ENCODE peak calls at places on chromosomes 4 and X, in five cellular contexts. E, U, R, M and T are unnamed samples.

GRCh38 chr4:105808459-105809041 is 86.7 kb upstream of the NPNT start:
- DNase-seq in E (no peak), U (no peak), R (peak; percentile 23), M (no peak), T (no peak)

GRCh38 chr4:77126844-77127614 is 30.0 kb upstream of the CCNG2 start:
- DNase-seq in E (no peak), U (no peak), R (no peak), M (no peak), T (no peak)

GRCh38 chr4:2728806-2729532 is 27.2 kb downstream of the TNIP2 start:
- DNase-seq in E (no peak), U (no peak), R (no peak), M (no peak), T (no peak)

GRCh38 chr4:12724520-12724919 is 759.6 kb downstream of the RAB28 start:
- DNase-seq in E (no peak), U (peak; percentile 3), R (no peak), M (no peak), T (no peak)

GRCh38 chr4:20288047-20288650 is 36.4 kb downstream of the SLIT2 start:
- DNase-seq in E (no peak), U (no peak), R (no peak), M (no peak), T (no peak)

GRCh38 chrX:7252013-7252610 is 104.2 kb upstream of the PUDP start:
- DNase-seq in E (no peak), U (no peak), R (no peak), M (no peak), T (no peak)

GRCh38 chr4:91089194-91089593 is 962.0 kb downstream of the CCSER1 start:
- DNase-seq in E (no peak), U (no peak), R (no peak), M (no peak), T (no peak)

GRCh38 chr4:1462009-1462767 is 55.9 kb upstream of the NKX1-1 start:
- DNase-seq in E (no peak), U (no peak), R (no peak), M (no peak), T (no peak)

GRCh38 chrX:115392871-115393270 is 103.4 kb downstream of the LUZP4 start:
- DNase-seq in E (no peak), U (no peak), R (no peak), M (no peak), T (no peak)

GRCh38 chr4:46927201-46927600 is 18.2 kb upstream of the COX7B2 start:
- DNase-seq in E (no peak), U (no peak), R (no peak), M (no peak), T (no peak)

GRCh38 chrX:74535211-74535621 is 79.2 kb downstream of the RLIM start:
- DNase-seq in E (peak; percentile 23), U (peak; percentile 16), R (peak; percentile 48), M (no peak), T (no peak)

GRCh38 chr4:122783301-122784215 is 43.1 kb upstream of the FGF2 start:
- DNase-seq in E (peak; percentile 30), U (peak; percentile 37), R (peak; percentile 29), M (no peak), T (peak; percentile 54)

GRCh38 chr4:177726111-177726510 is 283.9 kb upstream of the AGA start:
- DNase-seq in E (no peak), U (peak; percentile 1), R (no peak), M (no peak), T (no peak)

GRCh38 chr4:10879411-10880110 is 195.0 kb upstream of the CLNK start:
- DNase-seq in E (no peak), U (no peak), R (no peak), M (no peak), T (no peak)

GRCh38 chr4:15920723-15921591 is 17.6 kb downstream of the FGFBP1 start:
- DNase-seq in E (peak; percentile 32), U (no peak), R (peak; percentile 90), M (no peak), T (peak; percentile 30)

GRCh38 chrX:73562458-73562857 is 539 bp upstream of the CHIC1 start:
- DNase-seq in E (no peak), U (no peak), R (no peak), M (no peak), T (no peak)

GRCh38 chr4:36269116-36269515 is 12.3 kb upstream of the DTHD1 start:
- DNase-seq in E (no peak), U (no peak), R (no peak), M (no peak), T (no peak)

GRCh38 chrX:38376747-38377146 is 24.3 kb downstream of the OTC start:
- DNase-seq in E (no peak), U (no peak), R (no peak), M (no peak), T (no peak)

GRCh38 chr4:186726440-186727148 is 2.9 kb upstream of the FAT1 start:
- DNase-seq in E (peak; percentile 45), U (peak; percentile 63), R (peak; percentile 36), M (no peak), T (peak; percentile 41)

GRCh38 chr4:130563185-130563890 is 1467.4 kb downstream of the C4orf33 start:
- DNase-seq in E (no peak), U (peak; percentile 8), R (peak; percentile 29), M (no peak), T (peak; percentile 21)

GRCh38 chr4:40656221-40656863 is 26.7 kb upstream of the RBM47 start:
- DNase-seq in E (no peak), U (no peak), R (no peak), M (no peak), T (no peak)

GRCh38 chr4:190020790-190021717 is 6.0 kb downstream of the FRG2 start:
- DNase-seq in E (no peak), U (peak; percentile 24), R (peak; percentile 52), M (no peak), T (no peak)

GRCh38 chr4:113434247-113434587 is 327.3 kb downstream of the CAMK2D start:
- DNase-seq in E (no peak), U (peak; percentile 10), R (no peak), M (no peak), T (no peak)

GRCh38 chrX:39619182-39620009 is 478.4 kb downstream of the BCOR start:
- DNase-seq in E (peak; percentile 31), U (no peak), R (no peak), M (no peak), T (no peak)

GRCh38 chr4:8238061-8238511 is 31.5 kb upstream of the HTRA3 start:
- DNase-seq in E (no peak), U (no peak), R (no peak), M (peak; percentile 64), T (no peak)

GRCh38 chr4:138645289-138645688 is 370.3 kb upstream of the NOCT start:
- DNase-seq in E (no peak), U (no peak), R (no peak), M (no peak), T (no peak)

GRCh38 chrX:28854637-28855036 is 267.4 kb downstream of the IL1RAPL1 start:
- DNase-seq in E (no peak), U (no peak), R (no peak), M (no peak), T (no peak)

DNA sequence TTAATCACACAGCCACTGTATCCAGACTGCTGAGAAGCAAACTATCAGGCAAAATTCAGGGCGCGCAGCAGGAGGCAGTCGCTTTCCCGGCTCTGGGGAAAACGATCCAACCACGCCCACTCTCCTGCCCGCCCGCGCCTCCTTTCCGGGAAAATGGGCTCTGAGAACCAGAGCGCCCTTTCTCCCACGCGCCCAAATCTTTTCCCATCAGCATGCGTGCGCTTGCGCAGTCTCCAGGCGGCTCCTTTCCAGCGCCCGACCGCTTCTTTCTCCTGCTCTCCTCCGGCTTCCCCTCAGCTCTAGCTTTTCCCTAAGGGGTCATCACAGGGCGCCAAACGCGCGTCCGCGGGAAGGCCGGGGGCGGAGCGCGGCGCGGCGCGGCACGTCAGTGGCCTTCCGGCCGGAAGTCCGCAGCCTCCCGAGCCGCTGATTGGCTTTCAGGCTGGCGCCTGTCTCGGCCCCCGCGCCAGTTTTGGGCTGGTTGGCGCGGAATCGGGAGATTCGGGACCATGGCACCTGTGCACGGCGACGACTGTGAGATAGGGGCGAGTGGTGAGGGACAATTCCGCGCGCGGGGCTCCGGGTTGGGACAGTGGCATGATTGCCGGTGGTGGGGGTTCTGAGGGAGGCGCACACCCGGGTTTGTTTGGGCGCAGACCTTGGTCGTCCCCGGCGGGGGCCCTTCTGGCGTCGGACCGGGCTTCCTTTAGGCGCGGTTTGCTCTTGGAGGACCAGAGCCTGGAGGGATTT is at the start of gene POLA1:
- DNase-seq in E (peak; percentile 94), U (peak; percentile 92), R (peak; percentile 94), M (peak; percentile 70), T (peak; percentile 36)
- TF ChIP-seq POLR2A in E (no peak), U (peak; percentile 60), R (no peak), M (no peak), T (peak; percentile 14)

DNA sequence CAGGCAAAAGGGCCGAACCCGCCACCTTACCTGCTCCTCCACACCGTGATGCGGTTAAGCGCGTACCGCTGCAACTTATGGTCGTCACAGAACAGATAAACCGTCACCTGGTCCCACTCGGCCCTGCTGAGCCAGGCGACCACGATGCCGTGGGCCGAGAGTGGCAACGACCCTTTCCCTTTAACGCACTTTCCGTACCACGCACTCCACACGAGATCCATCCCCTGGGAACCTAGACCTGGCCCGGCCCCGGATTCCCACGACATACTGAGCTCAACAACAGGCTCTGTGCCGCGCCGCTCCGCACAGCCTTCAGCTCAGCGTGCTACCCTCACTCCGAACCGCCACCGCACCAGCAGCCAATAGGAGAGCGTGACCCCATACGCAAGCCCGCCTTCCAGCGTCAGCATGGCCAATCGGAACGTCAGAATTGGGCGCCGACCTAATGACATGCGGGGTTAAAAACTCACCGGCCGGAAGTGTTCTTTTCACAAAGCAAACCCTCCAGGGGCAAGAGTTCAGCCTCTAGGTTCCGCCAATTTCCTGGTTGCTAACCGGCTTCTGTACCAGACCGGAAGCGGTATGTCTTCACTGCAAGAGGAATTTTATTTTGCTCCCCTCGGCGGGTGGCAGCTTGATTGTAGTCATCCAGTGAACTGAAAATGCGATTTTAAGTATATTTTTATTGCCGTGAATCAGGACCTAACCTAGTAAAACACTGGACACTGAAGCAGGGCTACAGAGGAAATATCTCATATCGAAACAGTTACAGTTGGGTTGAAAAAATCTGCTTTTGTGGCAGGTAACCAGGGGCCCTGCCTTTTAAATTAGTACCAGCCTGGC is at the start of gene LAS1L:
- DNase-seq in E (peak; percentile 91), U (peak; percentile 89), R (peak; percentile 94), M (peak; percentile 69), T (peak; percentile 84)
- TF ChIP-seq POLR2A in E (peak; percentile 52), U (peak; percentile 72), R (peak; percentile 16), M (peak; percentile 77), T (peak; percentile 47)

GRCh38 chr4:75939890-75940691 is 722 bp downstream of the NAAA start:
- DNase-seq in E (peak; percentile 62), U (peak; percentile 55), R (peak; percentile 70), M (peak; percentile 75), T (peak; percentile 76)
- TF ChIP-seq POLR2A in E (no peak), U (peak; percentile 65), R (no peak), M (no peak), T (peak; percentile 58)

DNA sequence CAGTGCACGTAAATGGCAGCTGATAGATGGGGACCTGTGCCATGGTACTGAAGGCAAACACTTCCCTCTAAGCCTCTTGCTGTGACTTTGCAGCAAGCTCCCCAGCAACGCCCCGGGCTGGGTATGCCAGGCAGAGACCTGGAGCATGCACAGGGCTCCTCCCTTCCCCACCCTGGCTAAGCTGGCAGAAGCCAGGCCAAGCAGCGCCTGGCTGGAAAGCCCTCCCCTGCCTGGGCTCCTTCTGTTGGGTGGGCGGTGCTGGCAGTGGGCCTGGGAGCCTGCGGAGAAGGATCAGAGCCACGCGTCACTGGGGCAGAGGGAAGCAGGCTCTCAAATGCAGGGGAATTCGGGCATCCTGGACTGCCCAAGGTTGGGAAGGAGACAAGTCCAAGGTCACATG is 3.6 kb downstream of the ATP2B3 start:
- DNase-seq in E (no peak), U (no peak), R (peak; percentile 43), M (no peak), T (no peak)
- TF ChIP-seq POLR2A in E (no peak), U (no peak), R (no peak), M (no peak), T (no peak)